ENCODE peak calls at places on chromosome 18, in six cellular contexts. One of them, this sample, is unnamed. For H3F3A, the result is how much of the 10 kb centered on the place peaks cover.

GRCh38 chr18:260547-260946 is 7.3 kb downstream of the THOC1 start:
- DNase-seq in PC-3: no peak
- DNase-seq in neural progenitor cell: no peak
- DNase-seq in GM23248: no peak
- DNase-seq in GM23338: no peak
- DNase-seq in MM.1S: no peak
- DNase-seq in this sample: no peak

GRCh38 chr18:31190919-31191318 is 28.3 kb upstream of the DSC1 start:
- DNase-seq in PC-3: peak
- DNase-seq in neural progenitor cell: no peak
- DNase-seq in GM23248: no peak
- DNase-seq in GM23338: peak
- DNase-seq in MM.1S: no peak
- DNase-seq in this sample: peak

GRCh38 chr18:31429623-31430022 is 17.9 kb upstream of the DSG3 start:
- DNase-seq in PC-3: peak
- DNase-seq in neural progenitor cell: no peak
- DNase-seq in GM23248: no peak
- DNase-seq in GM23338: peak
- DNase-seq in MM.1S: no peak
- DNase-seq in this sample: no peak

GRCh38 chr18:45617284-45617683 is 2.0 kb downstream of the SLC14A2 start:
- DNase-seq in PC-3: peak
- DNase-seq in neural progenitor cell: no peak
- DNase-seq in GM23248: peak
- DNase-seq in GM23338: no peak
- DNase-seq in MM.1S: no peak
- DNase-seq in this sample: peak

GRCh38 chr18:48142994-48143393 is 212.5 kb upstream of the SMAD2 start:
- DNase-seq in PC-3: no peak
- DNase-seq in neural progenitor cell: no peak
- DNase-seq in GM23248: no peak
- DNase-seq in GM23338: no peak
- DNase-seq in MM.1S: no peak
- DNase-seq in this sample: no peak

GRCh38 chr18:10242922-10243680 is 211.3 kb upstream of the APCDD1 start:
- DNase-seq in PC-3: peak
- DNase-seq in neural progenitor cell: peak
- DNase-seq in GM23248: no peak
- DNase-seq in GM23338: peak
- DNase-seq in MM.1S: no peak
- DNase-seq in this sample: no peak

GRCh38 chr18:63162271-63163014 is 157.1 kb downstream of the BCL2 start:
- DNase-seq in PC-3: no peak
- DNase-seq in neural progenitor cell: no peak
- DNase-seq in GM23248: peak
- DNase-seq in GM23338: no peak
- DNase-seq in MM.1S: peak
- DNase-seq in this sample: no peak

GRCh38 chr18:10299686-10300085 is 154.7 kb upstream of the APCDD1 start:
- DNase-seq in PC-3: no peak
- DNase-seq in neural progenitor cell: no peak
- DNase-seq in GM23248: no peak
- DNase-seq in GM23338: no peak
- DNase-seq in MM.1S: no peak
- DNase-seq in this sample: no peak

GRCh38 chr18:24246143-24246542 is 107.3 kb downstream of the CABYR start:
- DNase-seq in PC-3: no peak
- DNase-seq in neural progenitor cell: no peak
- DNase-seq in GM23248: no peak
- DNase-seq in GM23338: no peak
- DNase-seq in MM.1S: peak
- DNase-seq in this sample: no peak

GRCh38 chr18:66129248-66129647 is 378.4 kb downstream of the CDH7 start:
- DNase-seq in PC-3: no peak
- DNase-seq in neural progenitor cell: no peak
- DNase-seq in GM23248: no peak
- DNase-seq in GM23338: no peak
- DNase-seq in MM.1S: no peak
- DNase-seq in this sample: no peak

GRCh38 chr18:54157646-54158045 is 66.8 kb downstream of the MBD2 start:
- DNase-seq in PC-3: no peak
- DNase-seq in neural progenitor cell: no peak
- DNase-seq in GM23248: no peak
- DNase-seq in GM23338: no peak
- DNase-seq in MM.1S: no peak
- DNase-seq in this sample: no peak

GRCh38 chr18:24488824-24489493 is 28.5 kb downstream of the HRH4 start:
- DNase-seq in PC-3: peak
- DNase-seq in neural progenitor cell: peak
- DNase-seq in GM23248: peak
- DNase-seq in GM23338: peak
- DNase-seq in MM.1S: peak
- DNase-seq in this sample: no peak

GRCh38 chr18:57441395-57441794 is 6.2 kb downstream of the ONECUT2 start:
- DNase-seq in PC-3: no peak
- DNase-seq in neural progenitor cell: peak
- DNase-seq in GM23248: peak
- DNase-seq in GM23338: peak
- DNase-seq in MM.1S: no peak
- DNase-seq in this sample: no peak

GRCh38 chr18:13393338-13393737 is 174.8 kb downstream of the LDLRAD4 start:
- DNase-seq in PC-3: no peak
- DNase-seq in neural progenitor cell: no peak
- DNase-seq in GM23248: no peak
- DNase-seq in GM23338: no peak
- DNase-seq in MM.1S: no peak
- DNase-seq in this sample: no peak

GRCh38 chr18:24910217-24910616 is 441.7 kb downstream of the ZNF521 start:
- DNase-seq in PC-3: no peak
- DNase-seq in neural progenitor cell: no peak
- DNase-seq in GM23248: peak
- DNase-seq in GM23338: no peak
- DNase-seq in MM.1S: no peak
- DNase-seq in this sample: no peak

GRCh38 chr18:36527740-36528455 is 230.4 kb downstream of the FHOD3 start:
- DNase-seq in PC-3: peak
- DNase-seq in neural progenitor cell: no peak
- DNase-seq in GM23248: no peak
- DNase-seq in GM23338: no peak
- DNase-seq in MM.1S: no peak
- DNase-seq in this sample: no peak

GRCh38 chr18:78981652-78981955 is 2.0 kb downstream of the SALL3 start:
- DNase-seq in PC-3: no peak
- DNase-seq in neural progenitor cell: peak
- DNase-seq in GM23248: no peak
- DNase-seq in GM23338: peak
- DNase-seq in MM.1S: no peak
- DNase-seq in this sample: no peak

GRCh38 chr18:78979058-78979680 is 449 bp upstream of the SALL3 start:
- DNase-seq in PC-3: no peak
- DNase-seq in neural progenitor cell: peak
- DNase-seq in GM23248: peak
- DNase-seq in GM23338: peak
- DNase-seq in MM.1S: no peak
- DNase-seq in this sample: no peak

GRCh38 chr18:78980777-78981651 is 1.4 kb downstream of the SALL3 start:
- DNase-seq in PC-3: no peak
- DNase-seq in neural progenitor cell: peak
- DNase-seq in GM23248: no peak
- DNase-seq in GM23338: peak
- DNase-seq in MM.1S: no peak
- DNase-seq in this sample: no peak

GRCh38 chr18:78979682-78980278 is at the start of gene SALL3:
- DNase-seq in PC-3: no peak
- DNase-seq in neural progenitor cell: peak
- DNase-seq in GM23248: no peak
- DNase-seq in GM23338: peak
- DNase-seq in MM.1S: no peak
- DNase-seq in this sample: no peak

GRCh38 chr18:78980279-78980771 is 707 bp downstream of the SALL3 start:
- DNase-seq in PC-3: no peak
- DNase-seq in neural progenitor cell: no peak
- DNase-seq in GM23248: no peak
- DNase-seq in GM23338: peak
- DNase-seq in MM.1S: no peak
- DNase-seq in this sample: no peak
- TF ChIP-seq EZH2 in PC-3: no peak
- TF ChIP-seq EZH2 in neural progenitor cell: no peak
- TF ChIP-seq EZH2 in GM23248: no peak
- TF ChIP-seq EZH2 in GM23338: no peak
- TF ChIP-seq EZH2 in MM.1S: no peak
- TF ChIP-seq EZH2 in this sample: no peak

DNA sequence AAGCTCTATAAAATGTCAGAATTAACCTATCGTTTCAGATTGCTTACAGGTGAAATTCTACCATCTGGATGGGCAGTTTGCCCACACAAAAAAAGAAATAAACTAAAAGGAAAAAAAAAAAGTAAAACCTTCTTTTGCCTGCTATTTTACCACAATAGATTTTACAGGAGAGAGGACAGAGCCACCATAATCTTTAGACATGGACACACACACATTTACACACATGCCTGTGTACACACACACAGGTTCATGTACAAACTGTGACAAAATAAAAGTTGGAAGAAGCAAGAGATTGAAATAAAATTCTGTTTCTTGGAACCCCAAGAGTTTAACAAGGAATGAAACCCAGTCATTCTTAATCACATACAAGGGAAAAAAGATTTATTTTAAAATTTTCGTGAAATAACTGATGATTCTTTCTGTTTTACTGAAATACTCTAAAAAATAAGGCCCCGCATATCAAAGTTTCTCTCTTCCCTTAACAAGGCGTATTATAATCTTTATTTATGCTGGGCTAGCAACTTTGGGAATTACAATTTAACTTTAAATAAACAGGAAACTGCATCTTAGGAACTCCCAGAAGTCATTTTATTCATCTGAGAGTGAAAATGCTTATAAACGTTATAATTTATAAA is 166.9 kb downstream of the TCF4 start:
- DNase-seq in PC-3: no peak
- DNase-seq in neural progenitor cell: no peak
- DNase-seq in GM23248: peak
- DNase-seq in GM23338: no peak
- DNase-seq in MM.1S: no peak
- DNase-seq in this sample: no peak
- H3F3A ChIP-seq in PC-3: under half
- H3F3A ChIP-seq in neural progenitor cell: under half
- H3F3A ChIP-seq in GM23248: under half
- H3F3A ChIP-seq in GM23338: under half
- H3F3A ChIP-seq in MM.1S: under half
- H3F3A ChIP-seq in this sample: under half

GRCh38 chr18:4605222-4605621 is 150.1 kb upstream of the DLGAP1 start:
- DNase-seq in PC-3: no peak
- DNase-seq in neural progenitor cell: no peak
- DNase-seq in GM23248: no peak
- DNase-seq in GM23338: no peak
- DNase-seq in MM.1S: no peak
- DNase-seq in this sample: no peak

GRCh38 chr18:4593895-4594294 is 138.8 kb upstream of the DLGAP1 start:
- DNase-seq in PC-3: no peak
- DNase-seq in neural progenitor cell: no peak
- DNase-seq in GM23248: no peak
- DNase-seq in GM23338: no peak
- DNase-seq in MM.1S: no peak
- DNase-seq in this sample: no peak

GRCh38 chr18:4603955-4604354 is 148.8 kb upstream of the DLGAP1 start:
- DNase-seq in PC-3: no peak
- DNase-seq in neural progenitor cell: peak
- DNase-seq in GM23248: no peak
- DNase-seq in GM23338: peak
- DNase-seq in MM.1S: no peak
- DNase-seq in this sample: no peak

GRCh38 chr18:4599312-4599711 is 144.2 kb upstream of the DLGAP1 start:
- DNase-seq in PC-3: no peak
- DNase-seq in neural progenitor cell: peak
- DNase-seq in GM23248: no peak
- DNase-seq in GM23338: peak
- DNase-seq in MM.1S: peak
- DNase-seq in this sample: no peak
- H2AFZ ChIP-seq in PC-3: no peak
- H2AFZ ChIP-seq in neural progenitor cell: no peak
- H2AFZ ChIP-seq in GM23248: no peak
- H2AFZ ChIP-seq in GM23338: no peak
- H2AFZ ChIP-seq in MM.1S: no peak
- H2AFZ ChIP-seq in this sample: no peak

DNA sequence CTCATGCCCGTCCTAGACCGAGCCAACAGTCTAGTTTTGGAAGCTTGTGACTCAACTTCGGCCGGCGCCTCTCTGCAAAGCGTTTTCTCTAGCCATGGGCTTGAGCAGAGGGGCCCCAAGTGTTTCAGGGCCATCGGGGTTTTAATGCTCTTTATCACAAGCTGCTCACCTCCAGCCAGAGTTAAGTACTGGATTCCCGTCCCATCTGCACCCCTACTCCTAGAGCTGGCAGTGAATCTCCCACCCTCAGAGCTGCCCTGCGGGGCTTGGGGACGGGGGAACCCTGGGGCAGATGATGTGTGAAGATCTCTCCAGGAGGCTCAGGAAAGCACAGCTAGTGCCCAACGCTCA is 7.3 kb downstream of the RAX start:
- DNase-seq in PC-3: no peak
- DNase-seq in neural progenitor cell: no peak
- DNase-seq in GM23248: no peak
- DNase-seq in GM23338: peak
- DNase-seq in MM.1S: no peak
- DNase-seq in this sample: no peak
- TF ChIP-seq EZH2 in PC-3: no peak
- TF ChIP-seq EZH2 in neural progenitor cell: no peak
- TF ChIP-seq EZH2 in GM23248: no peak
- TF ChIP-seq EZH2 in GM23338: no peak
- TF ChIP-seq EZH2 in MM.1S: no peak
- TF ChIP-seq EZH2 in this sample: no peak

GRCh38 chr18:2981212-2981728 is 31.7 kb downstream of the LPIN2 start:
- DNase-seq in PC-3: peak
- DNase-seq in neural progenitor cell: no peak
- DNase-seq in GM23248: peak
- DNase-seq in GM23338: no peak
- DNase-seq in MM.1S: no peak
- DNase-seq in this sample: no peak
- H3F3A ChIP-seq in PC-3: under half
- H3F3A ChIP-seq in neural progenitor cell: under half
- H3F3A ChIP-seq in GM23248: half or more
- H3F3A ChIP-seq in GM23338: under half
- H3F3A ChIP-seq in MM.1S: under half
- H3F3A ChIP-seq in this sample: under half

GRCh38 chr18:22831441-22831904 is 101.7 kb upstream of the RBBP8 start:
- DNase-seq in PC-3: peak
- DNase-seq in neural progenitor cell: no peak
- DNase-seq in GM23248: peak
- DNase-seq in GM23338: no peak
- DNase-seq in MM.1S: no peak
- DNase-seq in this sample: peak
- H2AFZ ChIP-seq in PC-3: no peak
- H2AFZ ChIP-seq in neural progenitor cell: no peak
- H2AFZ ChIP-seq in GM23248: no peak
- H2AFZ ChIP-seq in GM23338: no peak
- H2AFZ ChIP-seq in MM.1S: no peak
- H2AFZ ChIP-seq in this sample: no peak